ENCODE peak calls at places on chromosomes 16 and 17, in ten cellular contexts. S, E, B, U, N, F, T, A, K and Y are unnamed samples.

GRCh38 chr17:42121066-42121769 is at the start of gene KAT2A:
- DNase-seq in F (peak), S (peak), U (peak), N (peak), B (peak), K (peak), A (peak), T (peak), E (no peak), Y (peak)

GRCh38 chr17:33142703-33143299 is 150.3 kb downstream of the ASIC2 start:
- DNase-seq in B (no peak), A (no peak), N (peak), T (no peak), E (no peak), S (no peak), K (no peak), U (no peak), F (peak), Y (peak)

GRCh38 chr17:45143767-45144198 is 4.5 kb upstream of the HEXIM1 start:
- DNase-seq in K (peak), U (peak), T (peak), S (peak), B (no peak), E (peak), N (peak), A (peak), F (no peak), Y (no peak)

GRCh38 chr17:45233423-45233924 is 11.8 kb downstream of the FMNL1 start:
- DNase-seq in T (no peak), B (no peak), A (no peak), F (no peak), U (peak), S (no peak), E (no peak), N (no peak), K (no peak), Y (no peak)

GRCh38 chr16:49441366-49441780 is 67.8 kb downstream of the C16orf78 start:
- DNase-seq in N (peak), S (no peak), U (peak), K (peak), T (no peak), A (peak), B (peak), F (no peak), E (no peak), Y (no peak)

GRCh38 chr17:81242421-81243332 is 3.6 kb downstream of the NDUFAF8 start:
- DNase-seq in B (no peak), T (no peak), U (peak), E (no peak), F (no peak), A (no peak), S (no peak), K (no peak), N (no peak), Y (no peak)

GRCh38 chr17:48429638-48430586 is at the start of gene SKAP1:
- DNase-seq in A (peak), T (no peak), E (no peak), K (peak), B (peak), S (no peak), F (no peak), N (peak), U (peak), Y (no peak)

GRCh38 chr17:80422276-80422675 is 7.3 kb downstream of the ENDOV start:
- DNase-seq in N (no peak), F (no peak), T (no peak), U (peak), B (no peak), E (no peak), S (no peak), A (no peak), K (peak), Y (no peak)

GRCh38 chr17:8057691-8058114 is 18.8 kb downstream of the ALOX15B start:
- DNase-seq in A (no peak), F (peak), S (peak), T (no peak), K (peak), U (no peak), B (peak), E (peak), N (peak), Y (peak)

GRCh38 chr16:11233727-11234376 is 22.2 kb downstream of the SOCS1 start:
- DNase-seq in K (no peak), E (no peak), N (no peak), A (peak), S (no peak), T (no peak), B (no peak), U (no peak), F (no peak), Y (no peak)

GRCh38 chr16:71929048-71929447 is 33.7 kb downstream of the IST1 start:
- DNase-seq in K (no peak), A (peak), N (no peak), F (peak), U (no peak), B (no peak), T (peak), E (peak), S (peak), Y (peak)

GRCh38 chr17:53353919-53354351 is 468.8 kb upstream of the KIF2B start:
- DNase-seq in S (no peak), T (peak), A (peak), B (no peak), N (no peak), K (peak), E (no peak), U (peak), F (no peak), Y (no peak)

GRCh38 chr16:65106792-65107191 is 15.1 kb downstream of the CDH11 start:
- DNase-seq in K (no peak), B (no peak), T (no peak), E (no peak), S (peak), N (no peak), U (no peak), F (no peak), A (no peak), Y (no peak)

GRCh38 chr17:20919990-20920812 is 122.6 kb downstream of the USP22 start:
- DNase-seq in U (no peak), A (no peak), B (no peak), N (no peak), E (no peak), S (no peak), T (no peak), K (no peak), F (no peak), Y (no peak)

GRCh38 chr17:38729886-38730525 is at the start of gene CISD3:
- DNase-seq in T (no peak), A (peak), E (no peak), N (peak), F (peak), K (peak), B (peak), U (peak), S (no peak), Y (no peak)

GRCh38 chr17:77889135-77889505 is 69.4 kb upstream of the TNRC6C start:
- DNase-seq in F (no peak), K (no peak), A (no peak), N (no peak), T (peak), U (peak), S (no peak), E (no peak), B (no peak), Y (no peak)

GRCh38 chr17:8188408-8188839 is 1.6 kb downstream of the BORCS6 start:
- DNase-seq in B (peak), S (no peak), U (no peak), F (peak), E (no peak), T (no peak), N (no peak), A (no peak), K (no peak), Y (no peak)

GRCh38 chr17:38508570-38508950 is 80.3 kb downstream of the ARHGAP23 start:
- DNase-seq in E (no peak), N (no peak), S (no peak), F (no peak), A (no peak), B (no peak), T (no peak), K (no peak), U (no peak), Y (no peak)

GRCh38 chr16:64629622-64630021 is 492.2 kb downstream of the CDH11 start:
- DNase-seq in T (no peak), U (no peak), K (no peak), F (no peak), N (no peak), A (no peak), S (peak), B (no peak), E (no peak), Y (peak)

GRCh38 chr16:66711581-66711980 is 15.0 kb upstream of the CMTM4 start:
- DNase-seq in S (no peak), N (no peak), F (no peak), K (no peak), E (no peak), A (no peak), B (no peak), T (no peak), U (no peak), Y (no peak)

GRCh38 chr17:59287452-59287851 is 44.0 kb upstream of the YPEL2 start:
- DNase-seq in T (no peak), S (peak), U (no peak), B (no peak), F (peak), N (no peak), K (no peak), A (no peak), E (no peak), Y (no peak)

GRCh38 chr17:34609210-34609609 is 29.8 kb downstream of the TMEM132E start:
- DNase-seq in K (no peak), A (no peak), T (no peak), S (no peak), N (no peak), U (no peak), B (no peak), E (no peak), F (no peak), Y (no peak)

GRCh38 chr16:31181102-31181830 is 1.3 kb downstream of the FUS start:
- DNase-seq in A (peak), U (peak), S (no peak), T (no peak), E (no peak), K (no peak), B (peak), F (peak), N (peak), Y (no peak)

GRCh38 chr17:42135664-42136653 is 13.4 kb downstream of the HSPB9 start:
- DNase-seq in F (peak), E (no peak), S (peak), K (no peak), B (no peak), N (peak), U (peak), A (peak), T (no peak), Y (no peak)

GRCh38 chr17:14156689-14157088 is 80.0 kb downstream of the CDRT15 start:
- DNase-seq in K (no peak), S (no peak), T (no peak), E (peak), A (no peak), N (no peak), U (no peak), B (no peak), F (no peak), Y (peak)

GRCh38 chr17:9900019-9900594 is 5.0 kb downstream of the RCVRN start:
- DNase-seq in K (no peak), T (no peak), S (no peak), E (no peak), A (no peak), U (no peak), F (no peak), N (no peak), B (no peak), Y (no peak)

GRCh38 chr16:70375636-70376611 is 29.2 kb downstream of the DDX19A start:
- DNase-seq in B (no peak), A (no peak), T (peak), K (no peak), F (no peak), N (no peak), E (no peak), S (no peak), U (peak), Y (no peak)

GRCh38 chr17:59972778-59973177 is 8.2 kb upstream of the RNFT1 start:
- DNase-seq in U (no peak), A (no peak), K (no peak), S (peak), N (no peak), T (no peak), F (no peak), E (no peak), B (no peak), Y (no peak)

GRCh38 chr17:50615818-50616217 is 18.9 kb upstream of the ABCC3 start:
- DNase-seq in A (no peak), N (no peak), S (no peak), F (no peak), E (no peak), K (no peak), U (no peak), B (no peak), T (no peak), Y (no peak)

GRCh38 chr16:50151744-50152143 is 1.4 kb upstream of the TENT4B start:
- DNase-seq in F (no peak), E (no peak), U (no peak), N (no peak), S (no peak), T (no peak), A (no peak), B (no peak), K (no peak), Y (no peak)

GRCh38 chr17:69350911-69351310 is 24.0 kb upstream of the ABCA5 start:
- DNase-seq in N (no peak), A (no peak), B (no peak), F (no peak), T (no peak), S (no peak), K (no peak), E (no peak), U (no peak), Y (no peak)

GRCh38 chr17:46771601-46772012 is 46.9 kb downstream of the WNT3 start:
- DNase-seq in B (no peak), T (no peak), U (peak), E (no peak), K (peak), A (peak), N (no peak), F (no peak), S (no peak), Y (no peak)

GRCh38 chr17:80725532-80725931 is 180.9 kb downstream of the RPTOR start:
- DNase-seq in U (no peak), K (peak), S (peak), F (no peak), E (no peak), T (no peak), A (no peak), N (no peak), B (no peak), Y (no peak)

GRCh38 chr17:63433746-63434591 is 12.1 kb downstream of the CYB561 start:
- DNase-seq in N (peak), U (peak), F (no peak), B (no peak), T (no peak), E (peak), S (peak), A (peak), K (peak), Y (peak)

GRCh38 chr16:17768257-17768656 is 297.5 kb upstream of the XYLT1 start:
- DNase-seq in F (no peak), B (no peak), E (peak), K (no peak), S (peak), N (no peak), A (no peak), T (no peak), U (no peak), Y (no peak)

GRCh38 chr16:86512860-86513470 is 2.6 kb downstream of the FOXF1 start:
- DNase-seq in U (no peak), K (no peak), S (no peak), E (no peak), F (no peak), N (no peak), T (no peak), A (no peak), B (no peak), Y (no peak)
- H3K4me3 ChIP-seq in U (no peak), K (no peak), S (peak), E (peak), F (no peak), N (peak), T (peak), A (peak), B (no peak), Y (peak)

GRCh38 chr16:88451586-88452484 is 1.2 kb upstream of the ZFPM1 start:
- DNase-seq in N (peak), T (no peak), A (no peak), S (no peak), E (no peak), B (no peak), K (no peak), U (no peak), F (peak), Y (no peak)
- H3K4me3 ChIP-seq in N (peak), T (peak), A (no peak), S (peak), E (peak), B (no peak), K (no peak), U (no peak), F (no peak), Y (no peak)

DNA sequence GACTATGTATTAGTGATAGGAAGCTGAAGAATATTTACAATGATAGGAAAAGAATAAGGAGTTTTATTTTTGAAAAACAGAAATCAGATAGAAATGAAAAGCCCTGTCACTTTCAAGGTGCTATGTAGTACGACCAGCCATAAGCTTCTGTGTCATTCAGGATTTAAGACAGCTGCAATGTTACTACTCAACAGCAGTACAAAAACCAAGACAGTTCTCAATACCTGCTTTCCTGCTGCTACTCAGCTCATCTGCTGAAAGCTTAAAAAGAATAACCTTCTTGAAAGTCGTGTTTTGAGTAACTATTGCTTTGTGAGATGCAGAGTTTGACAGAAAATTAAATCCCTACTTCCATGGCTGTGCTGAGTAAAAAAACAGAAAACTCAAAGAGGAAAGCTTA is 8.7 kb downstream of the GRB2 start:
- DNase-seq in U (no peak), T (no peak), F (no peak), B (no peak), A (no peak), N (no peak), E (no peak), K (no peak), S (no peak), Y (no peak)
- H3K4me3 ChIP-seq in U (no peak), T (no peak), F (no peak), B (peak), A (no peak), N (no peak), E (no peak), K (no peak), S (no peak), Y (no peak)

GRCh38 chr17:29289852-29290251 is 4.1 kb downstream of the NUFIP2 start:
- DNase-seq in B (no peak), U (no peak), A (no peak), T (no peak), E (no peak), K (no peak), S (no peak), N (no peak), F (no peak), Y (no peak)
- H3K4me3 ChIP-seq in B (peak), U (no peak), A (no peak), T (no peak), E (no peak), K (no peak), S (no peak), N (no peak), F (no peak), Y (peak)

DNA sequence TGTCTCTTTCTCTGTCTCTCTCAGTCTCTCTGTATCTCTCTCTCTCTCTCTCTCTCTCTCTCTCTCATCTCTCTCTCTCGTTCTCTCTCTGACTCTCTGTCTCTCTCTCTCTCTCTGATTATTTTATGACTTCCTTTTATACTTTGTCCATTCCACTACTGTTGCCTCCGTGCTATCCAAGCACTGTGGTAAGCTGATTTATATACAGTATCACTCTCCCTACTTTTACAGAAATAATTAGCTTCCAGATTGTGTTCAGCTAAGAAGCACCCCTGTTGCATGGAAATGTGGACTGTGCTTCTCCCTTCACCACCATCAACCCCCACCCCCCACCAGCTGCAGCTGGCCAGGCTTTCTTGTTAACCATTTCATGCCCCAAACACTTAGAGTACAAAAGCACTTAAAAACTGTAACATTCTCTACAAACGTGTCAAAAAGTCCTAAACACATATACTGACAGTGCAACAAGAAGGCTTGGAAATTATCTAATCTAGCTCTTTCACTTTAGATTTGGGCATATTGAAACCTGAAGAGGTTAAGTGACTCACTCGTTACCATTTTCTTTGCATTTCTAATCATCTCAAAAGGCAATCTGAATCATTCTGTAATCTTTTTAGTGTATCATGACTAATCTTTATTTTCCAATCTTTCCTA is 11.6 kb upstream of the TMEM100 start:
- DNase-seq in U (peak), K (peak), T (no peak), N (no peak), F (peak), B (no peak), A (no peak), S (no peak), E (no peak), Y (no peak)
- H3K4me3 ChIP-seq in U (no peak), K (no peak), T (no peak), N (no peak), F (no peak), B (no peak), A (no peak), S (no peak), E (no peak), Y (no peak)

GRCh38 chr16:84993926-84994325 is 17.4 kb downstream of the ZDHHC7 start:
- DNase-seq in B (no peak), S (no peak), K (no peak), F (no peak), U (no peak), E (no peak), A (no peak), N (no peak), T (no peak), Y (no peak)

GRCh38 chr16:84989791-84990620 is 21.3 kb downstream of the ZDHHC7 start:
- DNase-seq in S (no peak), B (no peak), T (no peak), K (no peak), A (no peak), F (no peak), U (no peak), E (no peak), N (no peak), Y (no peak)

GRCh38 chr16:84990782-84991181 is 20.6 kb downstream of the ZDHHC7 start:
- DNase-seq in T (no peak), K (no peak), F (no peak), B (no peak), E (no peak), S (no peak), U (no peak), N (no peak), A (no peak), Y (no peak)

GRCh38 chr16:84995666-84996065 is 15.7 kb downstream of the ZDHHC7 start:
- DNase-seq in T (no peak), F (no peak), N (no peak), S (no peak), A (no peak), B (no peak), K (no peak), E (no peak), U (no peak), Y (no peak)

GRCh38 chr16:84992700-84993075 is 18.6 kb downstream of the ZDHHC7 start:
- DNase-seq in A (no peak), F (no peak), T (no peak), N (no peak), K (no peak), E (no peak), U (no peak), B (no peak), S (no peak), Y (no peak)
- H3K4me3 ChIP-seq in A (no peak), F (no peak), T (no peak), N (no peak), K (no peak), E (no peak), U (no peak), B (no peak), S (no peak), Y (no peak)